ENCODE peak calls at places on chromosomes 3 and 15, in eight cellular contexts. T is Ammon's horn; D is fibroblast of pulmonary artery; Z is brain microvascular endothelial cell; B is G401; V is activated T-helper 1 cell treated with anti-CD3 and anti-CD28 coated beads, Interleukin-12 subunit alpha, Interleukin-12 subunit beta, Interleukin-2, Interleukin-4 antibody, amounts not matched to agents 30 ng/mL and 10 ng/mL and 1 ng/mL, durations not matched to agents 14 hours and 24 hours and 36 hours; F is Panc1; J is RCC 7860. L is an unnamed sample.

GRCh38 chr3:128439226-128439625 is 27.5 kb downstream of the DNAJB8 start:
- DNase-seq in V (no peak), D (peak; percentile 23), Z (no peak), T (no peak), J (no peak), F (no peak), B (no peak), L (no peak)

GRCh38 chr3:45560270-45561020 is 34.1 kb upstream of the LIMD1 start:
- DNase-seq in Z (no peak), D (peak; percentile 83), F (no peak), J (no peak), V (no peak), B (no peak), T (peak; percentile 84), L (no peak)

GRCh38 chr3:183513046-183513706 is 42.3 kb downstream of the KLHL6 start:
- DNase-seq in J (no peak), F (no peak), Z (no peak), T (no peak), D (no peak), B (no peak), V (peak; percentile 37), L (no peak)

GRCh38 chr3:125194061-125194848 is 18.3 kb downstream of the SLC12A8 start:
- DNase-seq in F (no peak), D (no peak), T (no peak), J (no peak), Z (no peak), B (no peak), V (no peak), L (peak; percentile 43)

GRCh38 chr3:32778389-32778788 is 39.4 kb upstream of the TRIM71 start:
- DNase-seq in F (no peak), B (no peak), D (no peak), T (no peak), Z (no peak), V (no peak), J (no peak), L (no peak)

GRCh38 chr15:101070502-101071273 is 151.5 kb downstream of the LRRK1 start:
- DNase-seq in Z (peak; percentile 51), D (peak; percentile 91), B (no peak), F (no peak), V (no peak), J (peak; percentile 63), T (no peak), L (peak; percentile 52)

GRCh38 chr3:194738254-194739093 is 52.8 kb downstream of the FAM43A start:
- DNase-seq in J (peak; percentile 47), D (peak; percentile 76), V (no peak), T (peak; percentile 90), Z (peak; percentile 41), F (no peak), B (peak; percentile 96), L (peak; percentile 18)

GRCh38 chr15:45642203-45642932 is 7.5 kb downstream of the SQOR start:
- DNase-seq in F (no peak), B (no peak), Z (peak; percentile 85), T (no peak), D (peak; percentile 93), J (peak; percentile 44), V (no peak), L (no peak)

GRCh38 chr3:162391301-162391700 is 894.7 kb downstream of the OTOL1 start:
- DNase-seq in F (no peak), D (peak; percentile 47), T (no peak), V (no peak), B (no peak), J (peak; percentile 32), Z (peak; percentile 53), L (no peak)

GRCh38 chr3:150544726-150545125 is 1.6 kb downstream of the SERP1 start:
- DNase-seq in J (no peak), B (peak; percentile 68), F (no peak), V (no peak), D (peak; percentile 30), T (peak; percentile 13), Z (no peak), L (no peak)

GRCh38 chr3:156474560-156475389 is 80.1 kb downstream of the SSR3 start:
- DNase-seq in D (no peak), Z (no peak), B (no peak), F (no peak), V (no peak), J (no peak), T (peak; percentile 27), L (no peak)

GRCh38 chr3:139491966-139492365 is 15.7 kb upstream of the RBP2 start:
- DNase-seq in D (no peak), V (no peak), T (no peak), B (no peak), Z (no peak), J (no peak), F (no peak), L (no peak)

GRCh38 chr15:92616621-92617179 is 38.9 kb downstream of the FAM174B start:
- DNase-seq in B (no peak), F (no peak), T (no peak), D (peak; percentile 17), V (no peak), J (no peak), Z (no peak), L (no peak)

GRCh38 chr3:120608506-120608905 is 12.4 kb downstream of the NDUFB4 start:
- DNase-seq in V (no peak), T (no peak), D (no peak), B (peak; percentile 74), F (no peak), Z (no peak), J (no peak), L (no peak)

GRCh38 chr3:7953449-7954015 is 548.1 kb upstream of the LMCD1 start:
- DNase-seq in Z (no peak), D (no peak), J (no peak), T (no peak), F (no peak), B (no peak), V (no peak), L (no peak)

L was measured in epithelial cell of proximal tubule.